ENCODE peak calls at places on chromosome 10, in six cellular contexts. O is HepG2, S is K562, A is H1, X is HCT116, K is GM12878. F is an unnamed sample. For H3K4me1, the result is how much of the 10 kb centered on the place peaks cover.

GRCh38 chr10:20473361-20473760 is 423.8 kb downstream of the NEBL start:
- DNase-seq in X (no peak), S (no peak), O (no peak), A (no peak), K (no peak), F (no peak)

GRCh38 chr10:71435571-71436267 is 39.0 kb downstream of the CDH23 start:
- DNase-seq in K (no peak), O (no peak), X (no peak), A (no peak), S (no peak), F (no peak)

GRCh38 chr10:131946880-131947279 is 34.8 kb downstream of the BNIP3 start:
- DNase-seq in K (no peak), S (no peak), O (no peak), A (no peak), X (no peak), F (no peak)

GRCh38 chr10:90420637-90421318 is 437.1 kb downstream of the HTR7 start:
- DNase-seq in S (no peak), A (no peak), K (peak), O (no peak), X (no peak), F (no peak)

GRCh38 chr10:10831085-10831484 is 186.6 kb upstream of the CELF2 start:
- DNase-seq in A (no peak), K (no peak), X (no peak), S (no peak), O (no peak), F (no peak)

GRCh38 chr10:51344371-51344770 is 270.1 kb downstream of the PRKG1 start:
- DNase-seq in S (no peak), A (no peak), O (no peak), X (no peak), K (no peak), F (no peak)

GRCh38 chr10:94036664-94037033 is 42.9 kb downstream of the PLCE1 start:
- DNase-seq in A (no peak), O (no peak), S (no peak), X (no peak), K (no peak), F (no peak)

GRCh38 chr10:49598986-49599385 is 11.1 kb upstream of the SLC18A3 start:
- DNase-seq in X (no peak), K (no peak), A (no peak), O (no peak), S (no peak), F (no peak)

GRCh38 chr10:13877154-13877909 is 290.6 kb downstream of the PRPF18 start:
- DNase-seq in X (no peak), K (no peak), O (peak), A (no peak), S (no peak), F (no peak)

GRCh38 chr10:3660753-3661152 is 124.3 kb downstream of the KLF6 start:
- DNase-seq in K (no peak), A (no peak), X (no peak), S (no peak), O (no peak), F (no peak)

GRCh38 chr10:63391812-63392211 is 74.0 kb downstream of the JMJD1C start:
- DNase-seq in X (no peak), O (no peak), S (no peak), K (no peak), A (no peak), F (no peak)

GRCh38 chr10:94623572-94623971 is 60.0 kb upstream of the CYP2C18 start:
- DNase-seq in X (no peak), A (peak), O (no peak), S (no peak), K (no peak), F (peak)

GRCh38 chr10:92760609-92761008 is 70.9 kb downstream of the HHEX start:
- DNase-seq in X (no peak), A (no peak), K (no peak), O (no peak), S (no peak), F (no peak)

GRCh38 chr10:122847782-122848604 is 2.3 kb upstream of the CUZD1 start:
- DNase-seq in A (no peak), K (no peak), X (no peak), O (no peak), S (no peak), F (no peak)

GRCh38 chr10:71927669-71928592 is 36.3 kb upstream of the CHST3 start:
- DNase-seq in A (no peak), K (no peak), X (no peak), S (no peak), O (peak), F (no peak)

GRCh38 chr10:76668013-76668370 is 969.6 kb downstream of the KCNMA1 start:
- DNase-seq in A (no peak), S (no peak), O (no peak), K (no peak), X (no peak), F (no peak)

GRCh38 chr10:80202934-80203834 is 2.2 kb downstream of the ANXA11 start:
- DNase-seq in A (peak), K (peak), S (peak), O (peak), X (peak), F (no peak)

GRCh38 chr10:86316274-86316835 is 50.2 kb downstream of the GRID1 start:
- DNase-seq in K (no peak), S (no peak), X (no peak), O (no peak), A (no peak), F (no peak)

GRCh38 chr10:93438796-93439253 is 43.3 kb downstream of the MYOF start:
- DNase-seq in A (no peak), O (no peak), K (no peak), X (peak), S (no peak), F (no peak)

GRCh38 chr10:75709245-75709644 is 277.8 kb downstream of the LRMDA start:
- DNase-seq in A (no peak), K (no peak), S (no peak), O (no peak), X (no peak), F (no peak)

GRCh38 chr10:108469940-108470339 is 1305.4 kb upstream of the SORCS1 start:
- DNase-seq in A (no peak), K (no peak), S (no peak), O (no peak), X (no peak), F (no peak)

DNA sequence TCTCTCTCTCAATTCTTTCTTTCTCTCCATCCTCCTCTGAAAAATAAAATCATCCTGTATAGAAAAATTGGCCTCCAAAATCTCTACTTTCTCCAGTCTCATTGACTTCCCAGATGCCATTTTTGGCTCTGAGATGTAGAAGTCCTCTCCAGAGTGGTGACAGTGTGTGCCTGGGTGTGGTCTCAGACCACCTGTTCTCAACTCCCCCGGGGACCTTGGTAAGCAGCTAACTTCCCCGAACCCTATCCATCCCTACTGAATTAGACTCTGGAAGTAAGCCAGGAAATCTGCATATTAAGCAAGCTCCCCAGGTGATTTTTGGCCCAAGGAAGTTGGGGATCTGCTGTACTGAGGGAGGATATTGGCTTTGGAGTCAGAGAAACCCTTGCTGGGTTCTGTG is 120.5 kb downstream of the WDR11 start:
- DNase-seq in O (no peak), S (no peak), K (no peak), A (no peak), X (no peak), F (no peak)
- H3K4me1 ChIP-seq in O (under half), S (under half), K (under half), A (under half), X (under half), F (under half)

DNA sequence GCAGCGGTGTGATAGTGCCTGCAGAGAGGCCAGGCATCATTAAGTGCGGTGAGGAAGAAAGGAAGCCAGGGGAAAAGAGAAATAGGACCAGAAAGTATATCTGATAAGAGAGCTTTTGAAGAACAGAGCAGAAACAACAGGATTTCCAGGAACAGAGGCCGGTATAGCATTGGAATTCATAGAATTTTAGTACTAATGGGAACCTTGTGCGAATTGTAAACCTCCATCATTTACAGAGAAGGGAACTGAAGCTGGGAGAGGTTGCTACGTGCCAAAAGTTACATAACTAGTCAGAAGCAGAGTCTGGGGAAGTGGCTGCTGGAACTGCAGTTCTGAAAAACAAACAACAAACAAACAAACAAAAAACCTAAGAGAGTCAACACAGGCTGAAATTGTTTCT is 5.5 kb upstream of the ZMYND11 start:
- DNase-seq in S (no peak), K (no peak), O (no peak), X (no peak), A (no peak), F (no peak)
- TF ChIP-seq ZNF274 in S (no peak), K (no peak), O (no peak), X (no peak), A (no peak), F (no peak)

DNA sequence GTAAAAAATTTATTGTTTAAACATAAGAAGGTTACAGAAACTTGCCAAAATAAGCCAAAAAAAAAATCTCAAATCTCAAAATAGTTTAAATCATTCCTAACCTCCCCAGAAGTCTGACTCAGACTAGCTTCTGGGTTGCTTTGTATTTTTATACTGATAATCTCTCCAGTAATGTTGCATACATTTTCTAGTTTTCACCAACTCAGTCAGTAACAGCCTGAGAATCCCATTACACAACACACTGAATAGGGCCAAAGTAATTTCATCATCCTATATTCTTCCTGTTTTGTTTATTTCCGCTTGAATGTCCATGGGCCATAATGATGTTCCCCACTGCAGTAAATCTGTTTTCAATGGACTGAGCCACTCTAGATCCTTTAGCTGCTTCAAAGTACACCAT is 478.5 kb downstream of the GPAM start:
- DNase-seq in X (no peak), S (no peak), K (no peak), A (no peak), O (no peak), F (no peak)
- H3K9ac ChIP-seq in X (no peak), S (no peak), K (no peak), A (no peak), O (no peak), F (no peak)

DNA sequence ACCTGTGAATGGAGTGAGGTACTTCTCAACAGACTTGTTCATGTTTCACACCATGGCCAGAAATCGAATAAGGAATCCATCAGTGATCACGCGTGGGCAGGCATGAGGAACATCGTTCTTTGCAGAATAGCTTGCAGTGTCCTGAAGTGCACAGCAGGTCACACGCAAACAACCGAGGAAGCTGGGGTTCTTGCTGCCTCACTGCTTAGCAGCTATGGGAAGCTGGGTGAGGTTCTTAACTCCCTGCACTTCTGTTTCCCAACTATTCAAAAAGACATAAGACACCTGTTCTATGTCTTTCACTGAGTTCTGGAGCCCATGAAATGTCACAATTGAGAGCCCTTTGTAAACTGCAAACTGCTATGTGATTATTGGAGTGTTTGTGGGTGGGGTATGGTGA is 253.4 kb downstream of the KIAA1217 start:
- DNase-seq in O (no peak), S (no peak), K (no peak), X (no peak), A (no peak), F (no peak)
- H3K4me1 ChIP-seq in O (under half), S (under half), K (under half), X (under half), A (under half), F (under half)

GRCh38 chr10:101492205-101492604 is 95.9 kb downstream of the POLL start:
- DNase-seq in S (no peak), A (no peak), O (no peak), X (no peak), K (no peak), F (no peak)
- TF ChIP-seq ZNF274 in S (no peak), A (no peak), O (no peak), X (no peak), K (no peak), F (no peak)

GRCh38 chr10:133381041-133381440 is 2.0 kb downstream of the PAOX start:
- DNase-seq in X (no peak), S (no peak), A (no peak), O (no peak), K (no peak), F (no peak)

GRCh38 chr10:133379152-133379800 is at the start of gene PAOX:
- DNase-seq in K (no peak), S (peak), A (no peak), O (no peak), X (no peak), F (no peak)

GRCh38 chr10:133378251-133379096 is 588 bp upstream of the PAOX start:
- DNase-seq in K (no peak), O (peak), A (no peak), X (no peak), S (peak), F (no peak)

GRCh38 chr10:133377818-133378250 is 1.2 kb upstream of the PAOX start:
- DNase-seq in O (no peak), A (no peak), K (no peak), S (no peak), X (no peak), F (no peak)

DNA sequence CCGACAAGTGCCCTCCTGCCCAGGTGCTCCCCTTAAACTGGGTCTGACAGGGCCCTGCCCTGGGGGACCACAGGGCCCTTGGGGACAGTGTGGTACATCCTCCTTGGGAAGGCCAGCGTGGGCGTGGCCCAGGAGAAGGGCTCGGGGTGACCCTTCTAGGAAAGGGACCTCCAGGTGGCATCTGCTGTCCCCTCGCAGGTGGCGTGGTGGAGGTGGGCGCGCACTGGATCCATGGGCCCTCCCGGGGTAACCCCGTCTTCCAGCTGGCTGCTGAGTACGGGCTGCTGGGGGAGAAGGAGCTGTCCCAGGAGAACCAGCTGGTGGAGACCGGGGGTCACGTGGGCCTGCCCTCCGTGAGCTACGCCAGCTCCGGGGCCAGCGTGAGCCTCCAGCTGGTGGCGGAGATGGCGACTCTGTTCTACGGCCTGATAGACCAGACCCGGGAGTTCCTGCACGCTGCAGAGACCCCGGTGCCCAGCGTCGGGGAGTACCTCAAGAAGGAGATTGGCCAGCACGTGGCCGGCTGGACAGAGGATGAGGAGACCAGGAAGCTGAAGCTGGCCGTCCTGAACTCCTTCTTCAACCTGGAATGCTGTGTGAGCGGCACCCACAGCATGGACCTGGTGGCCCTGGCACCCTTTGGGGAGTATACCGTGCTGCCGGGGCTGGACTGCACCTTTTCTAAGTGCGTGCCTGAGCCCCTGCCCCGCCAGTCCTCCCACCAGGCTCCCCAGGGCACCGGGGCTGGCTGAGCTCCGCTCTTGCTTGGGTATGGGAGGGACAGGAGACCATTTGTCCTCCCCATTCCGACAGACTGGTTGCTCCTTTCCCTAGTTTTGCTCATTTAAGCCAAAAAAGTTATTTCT is 972 bp downstream of the PAOX start:
- DNase-seq in S (no peak), X (no peak), K (no peak), A (no peak), O (no peak), F (no peak)
- H3K9ac ChIP-seq in S (peak), X (no peak), K (peak), A (peak), O (no peak), F (peak)

GRCh38 chr10:95755511-95756004 is 405 bp upstream of the ENTPD1 start:
- DNase-seq in S (no peak), A (no peak), X (no peak), K (peak), O (peak), F (no peak)
- H3K4me1 ChIP-seq in S (under half), A (under half), X (under half), K (under half), O (under half), F (under half)

GRCh38 chr10:33952692-33953360 is 618.4 kb upstream of the NRP1 start:
- DNase-seq in K (no peak), O (no peak), X (no peak), S (no peak), A (no peak), F (no peak)
- TF ChIP-seq ZNF274 in K (no peak), O (no peak), X (no peak), S (no peak), A (no peak), F (no peak)

F was measured in NT2/D1.